ENCODE peak calls at places on chromosomes 1 and 21, in eight cellular contexts. One of them, this sample, is unnamed. For H3K27me3, the result is how much of the 10 kb centered on the place peaks cover.

GRCh38 chr21:21283810-21284209 is 285.6 kb downstream of the NCAM2 start:
- DNase-seq in HL-60: no peak
- DNase-seq in NT2/D1: no peak
- DNase-seq in heart right ventricle: no peak
- DNase-seq in foreskin keratinocyte: no peak
- DNase-seq in colonic mucosa: no peak
- DNase-seq in tibial nerve: no peak
- DNase-seq in H1: no peak
- DNase-seq in this sample: no peak

GRCh38 chr1:58157281-58157680 is 389.2 kb downstream of the OMA1 start:
- DNase-seq in HL-60: no peak
- DNase-seq in NT2/D1: no peak
- DNase-seq in heart right ventricle: no peak
- DNase-seq in foreskin keratinocyte: no peak
- DNase-seq in colonic mucosa: no peak
- DNase-seq in tibial nerve: no peak
- DNase-seq in H1: no peak
- DNase-seq in this sample: no peak

GRCh38 chr1:25460020-25460419 is 29.3 kb downstream of the MACO1 start:
- DNase-seq in HL-60: no peak
- DNase-seq in NT2/D1: no peak
- DNase-seq in heart right ventricle: no peak
- DNase-seq in foreskin keratinocyte: no peak
- DNase-seq in colonic mucosa: no peak
- DNase-seq in tibial nerve: no peak
- DNase-seq in H1: no peak
- DNase-seq in this sample: no peak

GRCh38 chr1:44031051-44031899 is at the start of gene SLC6A9:
- DNase-seq in HL-60: no peak
- DNase-seq in NT2/D1: peak
- DNase-seq in heart right ventricle: peak
- DNase-seq in foreskin keratinocyte: no peak
- DNase-seq in colonic mucosa: peak
- DNase-seq in tibial nerve: peak
- DNase-seq in H1: peak
- DNase-seq in this sample: peak

GRCh38 chr1:188137221-188137620 is 1308.5 kb downstream of the PLA2G4A start:
- DNase-seq in HL-60: no peak
- DNase-seq in NT2/D1: no peak
- DNase-seq in heart right ventricle: no peak
- DNase-seq in foreskin keratinocyte: no peak
- DNase-seq in colonic mucosa: no peak
- DNase-seq in tibial nerve: no peak
- DNase-seq in H1: no peak
- DNase-seq in this sample: no peak

GRCh38 chr1:24735156-24735618 is 10.1 kb upstream of the CLIC4 start:
- DNase-seq in HL-60: no peak
- DNase-seq in NT2/D1: no peak
- DNase-seq in heart right ventricle: no peak
- DNase-seq in foreskin keratinocyte: no peak
- DNase-seq in colonic mucosa: no peak
- DNase-seq in tibial nerve: no peak
- DNase-seq in H1: no peak
- DNase-seq in this sample: peak

GRCh38 chr1:54442185-54442584 is 36.0 kb upstream of the SSBP3 start:
- DNase-seq in HL-60: no peak
- DNase-seq in NT2/D1: no peak
- DNase-seq in heart right ventricle: no peak
- DNase-seq in foreskin keratinocyte: no peak
- DNase-seq in colonic mucosa: no peak
- DNase-seq in tibial nerve: no peak
- DNase-seq in H1: no peak
- DNase-seq in this sample: no peak

GRCh38 chr1:173400387-173400995 is 76.6 kb upstream of the PRDX6 start:
- DNase-seq in HL-60: no peak
- DNase-seq in NT2/D1: peak
- DNase-seq in heart right ventricle: no peak
- DNase-seq in foreskin keratinocyte: no peak
- DNase-seq in colonic mucosa: no peak
- DNase-seq in tibial nerve: no peak
- DNase-seq in H1: no peak
- DNase-seq in this sample: no peak

GRCh38 chr1:218900621-218901020 is 273.1 kb upstream of the LYPLAL1 start:
- DNase-seq in HL-60: no peak
- DNase-seq in NT2/D1: no peak
- DNase-seq in heart right ventricle: no peak
- DNase-seq in foreskin keratinocyte: no peak
- DNase-seq in colonic mucosa: no peak
- DNase-seq in tibial nerve: no peak
- DNase-seq in H1: no peak
- DNase-seq in this sample: no peak

GRCh38 chr1:40044065-40044575 is 3.6 kb downstream of the CAP1 start:
- DNase-seq in HL-60: no peak
- DNase-seq in NT2/D1: no peak
- DNase-seq in heart right ventricle: no peak
- DNase-seq in foreskin keratinocyte: no peak
- DNase-seq in colonic mucosa: no peak
- DNase-seq in tibial nerve: no peak
- DNase-seq in H1: no peak
- DNase-seq in this sample: peak

GRCh38 chr1:10812387-10812915 is 16.0 kb upstream of the CASZ1 start:
- DNase-seq in HL-60: no peak
- DNase-seq in NT2/D1: no peak
- DNase-seq in heart right ventricle: no peak
- DNase-seq in foreskin keratinocyte: no peak
- DNase-seq in colonic mucosa: no peak
- DNase-seq in tibial nerve: no peak
- DNase-seq in H1: no peak
- DNase-seq in this sample: no peak

GRCh38 chr21:31140025-31140424 is 101.7 kb upstream of the KRTAP19-8 start:
- DNase-seq in HL-60: no peak
- DNase-seq in NT2/D1: no peak
- DNase-seq in heart right ventricle: no peak
- DNase-seq in foreskin keratinocyte: no peak
- DNase-seq in colonic mucosa: no peak
- DNase-seq in tibial nerve: no peak
- DNase-seq in H1: no peak
- DNase-seq in this sample: no peak

GRCh38 chr21:36560933-36561575 is 81.1 kb upstream of the CLDN14 start:
- DNase-seq in HL-60: no peak
- DNase-seq in NT2/D1: no peak
- DNase-seq in heart right ventricle: no peak
- DNase-seq in foreskin keratinocyte: no peak
- DNase-seq in colonic mucosa: no peak
- DNase-seq in tibial nerve: no peak
- DNase-seq in H1: no peak
- DNase-seq in this sample: no peak
- H3K27me3 ChIP-seq in HL-60: under half
- H3K27me3 ChIP-seq in NT2/D1: under half
- H3K27me3 ChIP-seq in heart right ventricle: under half
- H3K27me3 ChIP-seq in foreskin keratinocyte: under half
- H3K27me3 ChIP-seq in colonic mucosa: under half
- H3K27me3 ChIP-seq in tibial nerve: under half
- H3K27me3 ChIP-seq in H1: under half
- H3K27me3 ChIP-seq in this sample: half or more

GRCh38 chr21:35965699-35966098 is 94.6 kb downstream of the SETD4 start:
- DNase-seq in HL-60: no peak
- DNase-seq in NT2/D1: no peak
- DNase-seq in heart right ventricle: no peak
- DNase-seq in foreskin keratinocyte: no peak
- DNase-seq in colonic mucosa: no peak
- DNase-seq in tibial nerve: no peak
- DNase-seq in H1: no peak
- DNase-seq in this sample: no peak
- H3K27me3 ChIP-seq in HL-60: under half
- H3K27me3 ChIP-seq in NT2/D1: under half
- H3K27me3 ChIP-seq in heart right ventricle: under half
- H3K27me3 ChIP-seq in foreskin keratinocyte: under half
- H3K27me3 ChIP-seq in colonic mucosa: under half
- H3K27me3 ChIP-seq in tibial nerve: under half
- H3K27me3 ChIP-seq in H1: under half
- H3K27me3 ChIP-seq in this sample: under half

GRCh38 chr1:194150242-194150641 is 963.8 kb upstream of the B3GALT2 start:
- DNase-seq in HL-60: no peak
- DNase-seq in NT2/D1: no peak
- DNase-seq in heart right ventricle: no peak
- DNase-seq in foreskin keratinocyte: no peak
- DNase-seq in colonic mucosa: no peak
- DNase-seq in tibial nerve: no peak
- DNase-seq in H1: no peak
- DNase-seq in this sample: no peak

GRCh38 chr1:194155962-194156361 is 969.5 kb upstream of the B3GALT2 start:
- DNase-seq in HL-60: no peak
- DNase-seq in NT2/D1: no peak
- DNase-seq in heart right ventricle: no peak
- DNase-seq in foreskin keratinocyte: no peak
- DNase-seq in colonic mucosa: no peak
- DNase-seq in tibial nerve: no peak
- DNase-seq in H1: no peak
- DNase-seq in this sample: no peak

GRCh38 chr1:194151056-194151455 is 964.6 kb upstream of the B3GALT2 start:
- DNase-seq in HL-60: no peak
- DNase-seq in NT2/D1: no peak
- DNase-seq in heart right ventricle: no peak
- DNase-seq in foreskin keratinocyte: no peak
- DNase-seq in colonic mucosa: no peak
- DNase-seq in tibial nerve: no peak
- DNase-seq in H1: no peak
- DNase-seq in this sample: no peak
- H3K27me3 ChIP-seq in HL-60: under half
- H3K27me3 ChIP-seq in NT2/D1: under half
- H3K27me3 ChIP-seq in heart right ventricle: under half
- H3K27me3 ChIP-seq in foreskin keratinocyte: under half
- H3K27me3 ChIP-seq in colonic mucosa: under half
- H3K27me3 ChIP-seq in tibial nerve: under half
- H3K27me3 ChIP-seq in H1: under half
- H3K27me3 ChIP-seq in this sample: under half

GRCh38 chr1:36835696-36836095 is 198.6 kb downstream of the GRIK3 start:
- DNase-seq in HL-60: no peak
- DNase-seq in NT2/D1: no peak
- DNase-seq in heart right ventricle: no peak
- DNase-seq in foreskin keratinocyte: no peak
- DNase-seq in colonic mucosa: no peak
- DNase-seq in tibial nerve: no peak
- DNase-seq in H1: no peak
- DNase-seq in this sample: no peak

GRCh38 chr1:36839485-36839884 is 194.8 kb downstream of the GRIK3 start:
- DNase-seq in HL-60: no peak
- DNase-seq in NT2/D1: no peak
- DNase-seq in heart right ventricle: no peak
- DNase-seq in foreskin keratinocyte: no peak
- DNase-seq in colonic mucosa: no peak
- DNase-seq in tibial nerve: no peak
- DNase-seq in H1: no peak
- DNase-seq in this sample: no peak

GRCh38 chr1:36836916-36837315 is 197.4 kb downstream of the GRIK3 start:
- DNase-seq in HL-60: no peak
- DNase-seq in NT2/D1: no peak
- DNase-seq in heart right ventricle: no peak
- DNase-seq in foreskin keratinocyte: no peak
- DNase-seq in colonic mucosa: no peak
- DNase-seq in tibial nerve: no peak
- DNase-seq in H1: no peak
- DNase-seq in this sample: no peak

GRCh38 chr1:36836196-36836883 is 198.0 kb downstream of the GRIK3 start:
- DNase-seq in HL-60: no peak
- DNase-seq in NT2/D1: no peak
- DNase-seq in heart right ventricle: no peak
- DNase-seq in foreskin keratinocyte: no peak
- DNase-seq in colonic mucosa: no peak
- DNase-seq in tibial nerve: no peak
- DNase-seq in H1: no peak
- DNase-seq in this sample: no peak

DNA sequence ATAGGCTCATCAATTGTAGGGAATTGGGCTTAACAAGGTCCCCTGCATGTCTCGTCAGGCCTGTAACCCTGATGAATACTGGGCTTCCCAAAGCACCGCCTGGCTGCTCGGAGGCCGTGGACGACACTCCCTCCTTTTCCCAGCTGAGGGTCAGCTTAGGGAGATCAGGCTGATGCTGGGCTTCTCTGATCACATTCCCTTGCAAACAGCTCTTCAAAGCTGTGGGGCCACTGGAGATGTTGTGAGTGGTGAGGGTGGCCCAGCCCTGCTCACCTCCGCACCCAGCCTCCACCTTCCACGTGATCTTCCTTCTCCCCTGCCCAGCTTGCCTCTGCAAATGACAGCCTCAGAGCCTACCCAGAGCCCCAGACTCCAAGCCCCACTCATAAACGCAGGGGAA is 195.4 kb downstream of the GRIK3 start:
- DNase-seq in HL-60: no peak
- DNase-seq in NT2/D1: no peak
- DNase-seq in heart right ventricle: no peak
- DNase-seq in foreskin keratinocyte: no peak
- DNase-seq in colonic mucosa: no peak
- DNase-seq in tibial nerve: no peak
- DNase-seq in H1: no peak
- DNase-seq in this sample: no peak
- H3K27me3 ChIP-seq in HL-60: under half
- H3K27me3 ChIP-seq in NT2/D1: under half
- H3K27me3 ChIP-seq in heart right ventricle: under half
- H3K27me3 ChIP-seq in foreskin keratinocyte: under half
- H3K27me3 ChIP-seq in colonic mucosa: under half
- H3K27me3 ChIP-seq in tibial nerve: under half
- H3K27me3 ChIP-seq in H1: under half
- H3K27me3 ChIP-seq in this sample: under half

This sample was measured in adipocyte.